ENCODE peak calls at places on chromosome 16, in nine cellular contexts. One of them, this sample, is unnamed.

GRCh38 chr16:4846901-4847773 is at the start of the genes GLYR1 and UBN1:
- DNase-seq in mucosa of gallbladder: peak
- DNase-seq in NCI-H2171 treated with DMSO at 0.1 percent for 48 hours: peak
- DNase-seq in stromal cell of bone marrow: peak
- DNase-seq in NCI-H1417: peak
- DNase-seq in H54: peak
- DNase-seq in M059J: peak
- DNase-seq in RCC 7860: peak
- DNase-seq in cardiac muscle cell: peak
- DNase-seq in this sample: peak

GRCh38 chr16:24540575-24541240 is 1.3 kb downstream of the RBBP6 start:
- DNase-seq in cardiac muscle cell: peak
- DNase-seq in NCI-H2171 treated with DMSO at 0.1 percent for 48 hours: peak
- DNase-seq in stromal cell of bone marrow: no peak
- DNase-seq in RCC 7860: peak
- DNase-seq in H54: no peak
- DNase-seq in NCI-H1417: peak
- DNase-seq in M059J: peak
- DNase-seq in mucosa of gallbladder: no peak
- DNase-seq in this sample: peak

GRCh38 chr16:80718480-80719220 is 85.7 kb downstream of the CDYL2 start:
- DNase-seq in H54: peak
- DNase-seq in mucosa of gallbladder: peak
- DNase-seq in NCI-H1417: peak
- DNase-seq in cardiac muscle cell: peak
- DNase-seq in M059J: peak
- DNase-seq in RCC 7860: no peak
- DNase-seq in stromal cell of bone marrow: no peak
- DNase-seq in NCI-H2171 treated with DMSO at 0.1 percent for 48 hours: no peak
- DNase-seq in this sample: peak

GRCh38 chr16:46549477-46549876 is 71.7 kb downstream of the SHCBP1 start:
- DNase-seq in RCC 7860: no peak
- DNase-seq in stromal cell of bone marrow: no peak
- DNase-seq in NCI-H2171 treated with DMSO at 0.1 percent for 48 hours: no peak
- DNase-seq in M059J: no peak
- DNase-seq in H54: no peak
- DNase-seq in mucosa of gallbladder: no peak
- DNase-seq in NCI-H1417: no peak
- DNase-seq in cardiac muscle cell: no peak
- DNase-seq in this sample: no peak

GRCh38 chr16:6836771-6837170 is 495.9 kb upstream of the RBFOX1 start:
- DNase-seq in mucosa of gallbladder: no peak
- DNase-seq in cardiac muscle cell: no peak
- DNase-seq in NCI-H2171 treated with DMSO at 0.1 percent for 48 hours: no peak
- DNase-seq in RCC 7860: peak
- DNase-seq in H54: no peak
- DNase-seq in stromal cell of bone marrow: no peak
- DNase-seq in NCI-H1417: no peak
- DNase-seq in M059J: no peak
- DNase-seq in this sample: no peak

GRCh38 chr16:68473358-68474064 is 25.2 kb upstream of the SMPD3 start:
- DNase-seq in mucosa of gallbladder: peak
- DNase-seq in cardiac muscle cell: no peak
- DNase-seq in NCI-H2171 treated with DMSO at 0.1 percent for 48 hours: no peak
- DNase-seq in NCI-H1417: no peak
- DNase-seq in stromal cell of bone marrow: no peak
- DNase-seq in RCC 7860: no peak
- DNase-seq in M059J: no peak
- DNase-seq in H54: no peak
- DNase-seq in this sample: no peak

GRCh38 chr16:86126891-86127290 is 227.9 kb downstream of the IRF8 start:
- DNase-seq in H54: no peak
- DNase-seq in RCC 7860: no peak
- DNase-seq in stromal cell of bone marrow: no peak
- DNase-seq in mucosa of gallbladder: no peak
- DNase-seq in NCI-H2171 treated with DMSO at 0.1 percent for 48 hours: no peak
- DNase-seq in cardiac muscle cell: no peak
- DNase-seq in NCI-H1417: no peak
- DNase-seq in M059J: no peak
- DNase-seq in this sample: no peak

GRCh38 chr16:6165330-6165984 is 1067.9 kb upstream of the EEF2KMT start:
- DNase-seq in stromal cell of bone marrow: no peak
- DNase-seq in NCI-H1417: no peak
- DNase-seq in RCC 7860: peak
- DNase-seq in cardiac muscle cell: no peak
- DNase-seq in NCI-H2171 treated with DMSO at 0.1 percent for 48 hours: no peak
- DNase-seq in H54: no peak
- DNase-seq in M059J: peak
- DNase-seq in mucosa of gallbladder: no peak
- DNase-seq in this sample: no peak

GRCh38 chr16:9525037-9525436 is 433.6 kb downstream of the HAPSTR1 start:
- DNase-seq in NCI-H2171 treated with DMSO at 0.1 percent for 48 hours: no peak
- DNase-seq in cardiac muscle cell: no peak
- DNase-seq in stromal cell of bone marrow: no peak
- DNase-seq in RCC 7860: no peak
- DNase-seq in NCI-H1417: no peak
- DNase-seq in H54: no peak
- DNase-seq in mucosa of gallbladder: no peak
- DNase-seq in M059J: no peak
- DNase-seq in this sample: no peak

GRCh38 chr16:27972500-27972899 is 91.0 kb downstream of the GSG1L start:
- DNase-seq in M059J: peak
- DNase-seq in H54: peak
- DNase-seq in NCI-H1417: peak
- DNase-seq in NCI-H2171 treated with DMSO at 0.1 percent for 48 hours: peak
- DNase-seq in mucosa of gallbladder: peak
- DNase-seq in cardiac muscle cell: peak
- DNase-seq in stromal cell of bone marrow: peak
- DNase-seq in RCC 7860: peak
- DNase-seq in this sample: peak

GRCh38 chr16:1993731-1994131 is 4.0 kb downstream of the SYNGR3 start:
- DNase-seq in NCI-H2171 treated with DMSO at 0.1 percent for 48 hours: no peak
- DNase-seq in RCC 7860: peak
- DNase-seq in stromal cell of bone marrow: no peak
- DNase-seq in M059J: peak
- DNase-seq in mucosa of gallbladder: no peak
- DNase-seq in NCI-H1417: no peak
- DNase-seq in H54: no peak
- DNase-seq in cardiac muscle cell: peak
- DNase-seq in this sample: no peak

GRCh38 chr16:17116595-17117322 is 354.0 kb downstream of the XYLT1 start:
- DNase-seq in RCC 7860: no peak
- DNase-seq in mucosa of gallbladder: no peak
- DNase-seq in cardiac muscle cell: no peak
- DNase-seq in H54: no peak
- DNase-seq in M059J: no peak
- DNase-seq in NCI-H1417: no peak
- DNase-seq in stromal cell of bone marrow: no peak
- DNase-seq in NCI-H2171 treated with DMSO at 0.1 percent for 48 hours: no peak
- DNase-seq in this sample: no peak